ENCODE peak calls at places on chromosomes 11 and 22, in nine cellular contexts. F is T-helper 17 cell; B is mucosa of gallbladder; N is breast epithelium; S is heart left ventricle; I is endothelial cell; A is stimulated activated CD8-positive, alpha-beta memory T cell treated with anti-CD3 and anti-CD28 coated beads, Interleukin-2, amount 100 ng/mL, for 1 hour; Z is H9; W is HAP-1. L is an unnamed sample.

GRCh38 chr22:24090581-24090980 is 79.5 kb downstream of the CABIN1 start:
- DNase-seq in F (no peak), B (no peak), N (no peak), S (peak), I (no peak), A (no peak), Z (no peak), W (no peak), L (no peak)

GRCh38 chr11:65355013-65355775 is 643 bp downstream of the TIGD3 start:
- DNase-seq in F (peak), B (no peak), N (no peak), S (peak), I (no peak), A (peak), Z (peak), W (no peak), L (peak)

GRCh38 chr22:39954584-39955055 is 5.6 kb upstream of the TMA7B start:
- DNase-seq in F (no peak), B (no peak), N (no peak), S (no peak), I (no peak), A (no peak), Z (no peak), W (peak), L (no peak)

GRCh38 chr22:47565607-47566006 is 803.2 kb downstream of the TBC1D22A start:
- DNase-seq in F (no peak), B (no peak), N (no peak), S (no peak), I (no peak), A (no peak), Z (no peak), W (no peak), L (no peak)

GRCh38 chr11:75214411-75214821 is 26.2 kb upstream of the TPBGL start:
- DNase-seq in F (peak), B (peak), N (no peak), S (peak), I (peak), A (peak), Z (peak), W (peak), L (peak)

GRCh38 chr11:11389238-11389637 is 36.2 kb upstream of the CSNK2A3 start:
- DNase-seq in F (no peak), B (peak), N (no peak), S (peak), I (no peak), A (no peak), Z (no peak), W (no peak), L (no peak)

GRCh38 chr11:87007938-87008337 is 29.8 kb upstream of the TMEM135 start:
- DNase-seq in F (no peak), B (no peak), N (no peak), S (no peak), I (no peak), A (no peak), Z (no peak), W (no peak), L (no peak)

GRCh38 chr11:47971501-47971900 is 8.9 kb upstream of the PTPRJ start:
- DNase-seq in F (no peak), B (no peak), N (no peak), S (no peak), I (no peak), A (no peak), Z (no peak), W (no peak), L (no peak)

GRCh38 chr11:35243774-35244173 is 104.8 kb downstream of the CD44 start:
- DNase-seq in F (no peak), B (no peak), N (no peak), S (no peak), I (no peak), A (no peak), Z (no peak), W (no peak), L (no peak)

GRCh38 chr11:121538054-121538453 is 85.3 kb upstream of the SORL1-AS1 start:
- DNase-seq in F (no peak), B (no peak), N (no peak), S (no peak), I (no peak), A (no peak), Z (no peak), W (no peak), L (no peak)

GRCh38 chr11:17604201-17604912 is 57.3 kb downstream of the OTOG start:
- DNase-seq in F (no peak), B (peak), N (no peak), S (no peak), I (no peak), A (no peak), Z (no peak), W (no peak), L (no peak)

GRCh38 chr11:92978226-92979111 is 9.0 kb downstream of the MTNR1B start:
- DNase-seq in F (no peak), B (no peak), N (no peak), S (no peak), I (no peak), A (no peak), Z (no peak), W (no peak), L (no peak)

GRCh38 chr22:24952837-24953293 is 349 bp downstream of the KIAA1671 start:
- DNase-seq in F (no peak), B (no peak), N (peak), S (peak), I (peak), A (no peak), Z (peak), W (peak), L (no peak)

GRCh38 chr11:808427-809286 is 1.1 kb upstream of the RPLP2 start:
- DNase-seq in F (peak), B (no peak), N (no peak), S (no peak), I (no peak), A (no peak), Z (no peak), W (no peak), L (no peak)

GRCh38 chr22:31489632-31490495 is at the start of gene EIF4ENIF1:
- DNase-seq in F (peak), B (peak), N (peak), S (peak), I (peak), A (peak), Z (peak), W (peak), L (peak)

GRCh38 chr11:17642370-17642769 is 77.0 kb upstream of the MYOD1 start:
- DNase-seq in F (no peak), B (no peak), N (no peak), S (no peak), I (no peak), A (no peak), Z (no peak), W (no peak), L (no peak)

GRCh38 chr11:45580399-45580798 is 85.0 kb downstream of the CHST1 start:
- DNase-seq in F (no peak), B (peak), N (no peak), S (no peak), I (peak), A (no peak), Z (no peak), W (no peak), L (peak)

GRCh38 chr11:124893781-124894401 is 3.8 kb downstream of the ROBO4 start:
- DNase-seq in F (no peak), B (no peak), N (no peak), S (no peak), I (no peak), A (no peak), Z (no peak), W (no peak), L (peak)

GRCh38 chr11:65884716-65885092 is 3.6 kb downstream of the FIBP start:
- DNase-seq in F (peak), B (peak), N (no peak), S (peak), I (peak), A (peak), Z (peak), W (peak), L (peak)

GRCh38 chr22:46619830-46620501 is at the start of gene GRAMD4:
- DNase-seq in F (no peak), B (no peak), N (peak), S (peak), I (no peak), A (no peak), Z (no peak), W (no peak), L (no peak)

GRCh38 chr22:46001426-46002106 is 24.6 kb upstream of the WNT7B start:
- DNase-seq in F (no peak), B (no peak), N (no peak), S (peak), I (no peak), A (no peak), Z (no peak), W (no peak), L (no peak)